ENCODE peak calls at places on chromosomes 11 and 22, in five cellular contexts. D is endothelial cell, F is Calu3, C is iPS DF 6.9, L is LoVo. A is an unnamed sample.

GRCh38 chr11:133403900-133404299 is 128.4 kb downstream of the OPCML start:
- DNase-seq in D (peak; percentile 16), F (no peak), C (peak; percentile 20), L (no peak), A (peak; percentile 20)

GRCh38 chr22:45612940-45613339 is 58.7 kb upstream of the ATXN10 start:
- DNase-seq in D (no peak), F (no peak), C (no peak), L (no peak), A (no peak)

GRCh38 chr11:36228689-36229088 is 60.5 kb downstream of the COMMD9 start:
- DNase-seq in D (no peak), F (no peak), C (no peak), L (no peak), A (no peak)

GRCh38 chr11:125701858-125702621 is 21.4 kb upstream of the ACRV1 start:
- DNase-seq in D (no peak), F (no peak), C (no peak), L (no peak), A (no peak)

GRCh38 chr22:32475428-32476010 is 908 bp downstream of the FBXO7 start:
- DNase-seq in D (peak; percentile 20), F (peak; percentile 28), C (no peak), L (no peak), A (no peak)

GRCh38 chr11:125494987-125495725 is 909 bp downstream of the FEZ1 start:
- DNase-seq in D (peak; percentile 48), F (peak; percentile 8), C (no peak), L (no peak), A (no peak)

GRCh38 chr22:30396871-30397655 is at the start of gene SEC14L2:
- DNase-seq in D (peak; percentile 41), F (peak; percentile 76), C (no peak), L (peak; percentile 68), A (no peak)

GRCh38 chr11:109040303-109040702 is 375.4 kb downstream of the DDX10 start:
- DNase-seq in D (peak; percentile 8), F (no peak), C (peak; percentile 39), L (no peak), A (peak; percentile 30)

GRCh38 chr11:60873533-60873932 is 6.2 kb downstream of the ZP1 start:
- DNase-seq in D (no peak), F (no peak), C (no peak), L (no peak), A (no peak)